ENCODE peak calls at places on chromosomes 11 and 22, in five cellular contexts. E is transverse colon, H is sigmoid colon, L is right lobe of liver, W is uterus. Q is an unnamed sample. For H3K9me3, the result is how much of the 10 kb centered on the place peaks cover.

GRCh38 chr22:36443198-36443770 is 38.2 kb downstream of the TXN2 start:
- DNase-seq in H (no peak), E (no peak), L (no peak), W (no peak), Q (no peak)

GRCh38 chr11:129115652-129116585 is 76.2 kb downstream of the ARHGAP32 start:
- DNase-seq in W (no peak), L (no peak), H (no peak), E (no peak), Q (no peak)

GRCh38 chr11:62689421-62690183 is at the start of gene LRRN4CL:
- DNase-seq in H (peak), W (peak), E (peak), L (no peak), Q (no peak)

GRCh38 chr11:65503606-65503922 is 4.7 kb downstream of the MALAT1 start:
- DNase-seq in L (no peak), H (no peak), W (no peak), E (no peak), Q (no peak)

GRCh38 chr11:108196901-108197300 is 25.5 kb downstream of the NPAT start:
- DNase-seq in H (no peak), W (no peak), L (no peak), E (no peak), Q (no peak)

GRCh38 chr11:101817536-101817935 is 97.3 kb upstream of the CEP126 start:
- DNase-seq in H (no peak), W (no peak), L (no peak), E (no peak), Q (no peak)

GRCh38 chr11:94593030-94593429 is 25.9 kb downstream of the PIWIL4 start:
- DNase-seq in L (no peak), H (no peak), E (no peak), W (no peak), Q (no peak)

GRCh38 chr11:118980191-118980881 is 8.8 kb downstream of the FOXR1 start:
- DNase-seq in E (no peak), H (peak), L (peak), W (no peak), Q (peak)

GRCh38 chr11:68581901-68582300 is 102.4 kb upstream of the GAL start:
- DNase-seq in W (no peak), E (no peak), H (no peak), L (no peak), Q (no peak)

GRCh38 chr22:36469094-36469710 is 12.2 kb downstream of the TXN2 start:
- DNase-seq in H (peak), W (no peak), E (no peak), L (no peak), Q (no peak)

GRCh38 chr11:119509969-119510401 is 87.0 kb upstream of the THY1 start:
- DNase-seq in E (peak), H (peak), L (no peak), W (no peak), Q (peak)

GRCh38 chr11:105466582-105467228 is 143.2 kb upstream of the GRIA4 start:
- DNase-seq in E (no peak), H (no peak), L (no peak), W (no peak), Q (no peak)

GRCh38 chr22:17401728-17402127 is 32.5 kb downstream of the CECR2 start:
- DNase-seq in E (no peak), W (no peak), L (no peak), H (no peak), Q (no peak)

GRCh38 chr22:46355369-46355995 is 20.0 kb downstream of the TRMU start:
- DNase-seq in W (peak), L (peak), E (peak), H (no peak), Q (peak)

GRCh38 chr11:19573666-19574065 is 139.0 kb upstream of the NAV2 start:
- DNase-seq in W (peak), H (no peak), L (no peak), E (no peak), Q (no peak)

GRCh38 chr11:72629266-72629665 is 45.0 kb downstream of the PDE2A start:
- DNase-seq in W (no peak), H (peak), L (no peak), E (peak), Q (no peak)

GRCh38 chr11:94305146-94305545 is 766 bp downstream of the IZUMO1R start:
- DNase-seq in L (no peak), H (no peak), E (no peak), W (peak), Q (no peak)

GRCh38 chr11:1006762-1007161 is 29.8 kb downstream of the MUC6 start:
- DNase-seq in W (peak), H (no peak), L (no peak), E (no peak), Q (no peak)

GRCh38 chr22:20823264-20823663 is 35.3 kb downstream of the PI4KA start:
- DNase-seq in H (no peak), L (no peak), W (no peak), E (no peak), Q (no peak)

GRCh38 chr22:46966495-46966845 is 204.0 kb downstream of the TBC1D22A start:
- DNase-seq in H (no peak), E (no peak), W (no peak), L (no peak), Q (no peak)

GRCh38 chr22:19178065-19178658 is 374 bp downstream of the SLC25A1 start:
- DNase-seq in E (peak), L (no peak), W (peak), H (peak), Q (peak)
- TF ChIP-seq POLR2A in E (peak), L (no peak), W (no peak), H (no peak), Q (peak)

GRCh38 chr22:41875531-41876242 is 39.2 kb downstream of the SHISA8 start:
- DNase-seq in E (no peak), L (no peak), W (no peak), H (no peak), Q (no peak)
- H3K9me3 ChIP-seq in E (under half), L (under half), W (under half), H (under half), Q (under half)

DNA sequence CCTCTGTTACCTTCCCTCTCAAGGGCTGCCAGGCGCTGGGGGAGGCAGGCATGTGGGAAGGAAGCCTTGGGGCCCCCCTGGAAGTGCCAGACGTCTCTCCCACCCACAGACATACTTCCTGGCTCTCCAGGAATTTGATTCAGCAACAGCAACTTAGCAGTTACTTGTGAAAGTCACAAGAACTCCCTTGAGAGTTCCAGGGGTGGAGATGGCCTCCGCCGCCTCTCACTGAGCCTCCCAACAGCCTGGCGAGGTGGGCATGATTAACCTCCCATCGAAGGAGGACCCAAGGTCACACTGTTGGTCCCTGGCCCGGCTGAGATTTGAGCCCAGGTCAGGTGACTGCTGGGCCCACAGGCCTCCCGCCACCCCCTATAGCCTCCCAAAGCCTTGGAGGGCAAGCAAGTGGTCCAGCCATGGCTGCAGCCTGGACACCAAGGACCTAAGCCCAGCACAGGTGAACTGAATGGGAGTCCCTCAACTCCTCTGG is 14.0 kb upstream of the TSKU start:
- DNase-seq in W (no peak), E (no peak), L (no peak), H (no peak), Q (peak)
- TF ChIP-seq POLR2A in W (no peak), E (no peak), L (no peak), H (no peak), Q (no peak)

GRCh38 chr11:58740447-58740846 is 8.7 kb upstream of the GLYAT start:
- DNase-seq in L (no peak), E (no peak), H (no peak), W (no peak), Q (peak)

GRCh38 chr11:58741127-58741526 is 9.4 kb upstream of the GLYAT start:
- DNase-seq in H (no peak), L (no peak), E (no peak), W (no peak), Q (no peak)

GRCh38 chr11:58742140-58742539 is 10.4 kb upstream of the GLYAT start:
- DNase-seq in E (no peak), H (no peak), L (no peak), W (no peak), Q (no peak)

GRCh38 chr11:58742981-58743880 is 11.5 kb upstream of the GLYAT start:
- DNase-seq in L (no peak), E (no peak), W (no peak), H (no peak), Q (no peak)

DNA sequence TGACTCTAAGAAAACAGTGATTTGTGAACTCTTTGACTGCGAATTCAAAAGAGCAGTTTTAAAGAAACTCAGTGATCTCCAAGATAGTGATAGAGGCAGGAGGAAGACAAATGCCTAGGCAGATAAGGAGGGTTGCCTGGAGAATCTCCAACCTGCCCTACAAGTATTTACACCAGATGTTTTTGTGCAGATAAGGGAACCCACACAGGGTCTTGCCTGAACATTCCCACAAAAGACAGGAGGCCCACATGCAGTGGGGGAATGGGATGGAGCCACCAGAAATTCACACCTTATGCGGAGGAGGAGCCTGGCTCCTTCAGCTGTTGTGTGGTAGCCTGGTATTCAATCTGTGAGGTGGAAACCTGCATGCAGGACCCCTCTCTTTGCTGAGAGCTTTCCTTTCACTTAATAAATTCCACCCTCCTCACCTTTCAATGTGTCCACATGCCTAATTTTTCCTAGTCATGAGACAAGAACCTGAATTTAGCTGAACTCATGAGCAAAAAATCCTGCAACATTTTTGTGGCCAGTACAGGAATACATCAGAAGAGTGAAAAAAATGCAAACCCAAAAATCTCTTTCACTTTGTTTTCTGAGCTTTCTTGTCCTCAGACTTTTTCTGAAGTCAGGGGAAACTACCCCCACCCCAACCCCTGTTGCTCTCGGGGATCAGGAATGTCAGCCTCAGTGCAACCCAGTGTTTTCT is 8.1 kb upstream of the GLYAT start:
- DNase-seq in W (no peak), H (no peak), L (no peak), E (no peak), Q (no peak)
- H3K9me3 ChIP-seq in W (under half), H (under half), L (under half), E (under half), Q (under half)

GRCh38 chr11:63763506-63764200 is 4.9 kb downstream of the ZFTA start:
- DNase-seq in L (peak), E (peak), W (peak), H (peak), Q (no peak)

GRCh38 chr11:63765688-63766241 is 2.8 kb downstream of the ZFTA start:
- DNase-seq in L (peak), W (peak), H (no peak), E (peak), Q (no peak)

GRCh38 chr11:63764201-63764711 is 4.3 kb downstream of the ZFTA start:
- DNase-seq in H (peak), W (no peak), L (no peak), E (peak), Q (no peak)

GRCh38 chr11:63766501-63767270 is 1.9 kb downstream of the ZFTA start:
- DNase-seq in L (no peak), H (no peak), E (no peak), W (peak), Q (no peak)

GRCh38 chr11:63764712-63765631 is 3.6 kb downstream of the ZFTA start:
- DNase-seq in L (peak), E (peak), W (peak), H (no peak), Q (no peak)
- TF ChIP-seq POLR2A in L (peak), E (no peak), W (peak), H (no peak), Q (no peak)

GRCh38 chr22:49663311-49663711 is 164.4 kb downstream of the BRD1 start:
- DNase-seq in E (no peak), L (no peak), W (peak), H (peak), Q (peak)
- H3K9me3 ChIP-seq in E (under half), L (under half), W (under half), H (under half), Q (under half)

DNA sequence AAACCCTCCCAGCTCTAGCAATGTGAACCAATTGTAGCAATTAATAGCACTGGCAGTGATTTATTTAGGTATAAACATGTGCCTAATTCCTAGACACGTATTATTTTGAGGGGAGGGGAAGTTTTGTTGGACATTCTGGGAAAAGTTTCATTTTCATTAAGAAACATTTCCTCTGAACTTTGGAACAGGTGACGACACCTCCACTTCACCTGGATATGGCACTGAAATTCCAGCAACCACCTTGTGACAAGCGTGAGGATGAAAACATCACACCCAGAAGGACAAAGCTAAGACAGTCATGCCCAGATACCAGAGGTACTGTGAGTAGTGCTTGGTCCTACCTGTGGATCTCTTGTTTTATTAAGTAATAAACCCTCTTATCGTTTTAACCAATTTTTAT is 679.6 kb upstream of the KIRREL3 start:
- DNase-seq in W (no peak), E (no peak), H (no peak), L (no peak), Q (no peak)
- TF ChIP-seq POLR2A in W (no peak), E (no peak), H (no peak), L (no peak), Q (no peak)

DNA sequence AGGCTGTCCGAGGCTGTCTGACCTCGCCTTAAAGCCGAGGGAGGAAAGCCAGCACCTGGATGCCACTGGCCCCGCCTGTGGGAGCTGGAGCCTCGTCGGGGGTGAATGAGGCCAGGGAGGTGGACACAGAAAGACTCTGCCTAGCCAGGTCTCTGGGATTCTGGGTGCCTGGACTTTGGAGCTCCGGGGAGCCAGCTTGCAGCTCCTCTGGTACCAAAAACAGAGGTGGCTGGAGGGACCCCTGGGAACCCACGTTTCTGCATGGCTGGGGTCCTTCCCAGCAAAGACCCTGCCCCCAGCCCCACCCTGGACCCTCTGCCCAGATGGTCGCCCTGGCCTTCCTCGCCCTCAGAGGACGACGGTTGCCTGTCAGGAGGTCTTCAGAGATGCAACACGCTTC is 239.7 kb downstream of the BRD1 start:
- DNase-seq in H (no peak), W (no peak), L (peak), E (peak), Q (no peak)
- H3K9me3 ChIP-seq in H (under half), W (under half), L (under half), E (under half), Q (under half)

GRCh38 chr11:117201906-117202305 is 2.7 kb downstream of the TAGLN start:
- DNase-seq in H (no peak), W (no peak), L (no peak), E (no peak), Q (no peak)

GRCh38 chr11:117201516-117201866 is 2.3 kb downstream of the TAGLN start:
- DNase-seq in E (no peak), H (no peak), L (no peak), W (no peak), Q (peak)

GRCh38 chr11:117202386-117203068 is 3.4 kb downstream of the TAGLN start:
- DNase-seq in W (no peak), E (no peak), H (no peak), L (no peak), Q (no peak)

GRCh38 chr11:117204283-117205080 is 5.3 kb downstream of the TAGLN start:
- DNase-seq in W (peak), L (no peak), E (no peak), H (no peak), Q (no peak)

DNA sequence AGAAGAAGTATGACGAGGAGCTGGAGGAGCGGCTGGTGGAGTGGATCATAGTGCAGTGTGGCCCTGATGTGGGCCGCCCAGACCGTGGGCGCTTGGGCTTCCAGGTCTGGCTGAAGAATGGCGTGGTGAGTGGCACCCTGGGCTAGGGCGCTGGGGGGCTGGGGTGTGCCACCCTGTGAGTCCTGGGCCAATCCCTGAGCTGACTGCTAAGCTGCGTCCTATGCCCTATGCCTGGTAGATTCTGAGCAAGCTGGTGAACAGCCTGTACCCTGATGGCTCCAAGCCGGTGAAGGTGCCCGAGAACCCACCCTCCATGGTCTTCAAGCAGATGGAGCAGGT is 3.9 kb downstream of the TAGLN start:
- DNase-seq in W (no peak), E (no peak), L (no peak), H (no peak), Q (no peak)
- TF ChIP-seq POLR2A in W (no peak), E (no peak), L (no peak), H (no peak), Q (no peak)